ENCODE peak calls at places on chromosome X, in four cellular contexts. One of them, this sample, is unnamed. For H3K27me3, the result is how much of the 10 kb centered on the place peaks cover.

GRCh38 chrX:39283239-39283638 is 482.0 kb downstream of the MID1IP1 start:
- DNase-seq in thyroid gland: no peak
- DNase-seq in Peyer's patch: no peak
- DNase-seq in heart left ventricle: no peak
- DNase-seq in this sample: no peak

GRCh38 chrX:13360146-13360545 is 40.3 kb upstream of the ATXN3L start:
- DNase-seq in Peyer's patch: no peak
- DNase-seq in heart left ventricle: peak
- DNase-seq in thyroid gland: no peak
- DNase-seq in this sample: no peak

GRCh38 chrX:39506131-39506530 is 591.6 kb downstream of the BCOR start:
- DNase-seq in Peyer's patch: no peak
- DNase-seq in heart left ventricle: no peak
- DNase-seq in thyroid gland: peak
- DNase-seq in this sample: no peak

GRCh38 chrX:40671126-40671525 is 23.8 kb upstream of the CXorf38 start:
- DNase-seq in thyroid gland: peak
- DNase-seq in Peyer's patch: no peak
- DNase-seq in heart left ventricle: no peak
- DNase-seq in this sample: no peak

GRCh38 chrX:368811-369562 is 17.7 kb downstream of the PPP2R3B start:
- DNase-seq in thyroid gland: no peak
- DNase-seq in Peyer's patch: no peak
- DNase-seq in heart left ventricle: peak
- DNase-seq in this sample: no peak

GRCh38 chrX:42955349-42955748 is 177.4 kb upstream of the PPP1R2C start:
- DNase-seq in Peyer's patch: no peak
- DNase-seq in thyroid gland: no peak
- DNase-seq in heart left ventricle: no peak
- DNase-seq in this sample: no peak

GRCh38 chrX:40359593-40359992 is 221.2 kb upstream of the ATP6AP2 start:
- DNase-seq in heart left ventricle: no peak
- DNase-seq in Peyer's patch: no peak
- DNase-seq in thyroid gland: no peak
- DNase-seq in this sample: no peak

GRCh38 chrX:130715299-130715698 is 187.7 kb downstream of the ENOX2 start:
- DNase-seq in thyroid gland: no peak
- DNase-seq in heart left ventricle: no peak
- DNase-seq in Peyer's patch: no peak
- DNase-seq in this sample: no peak

GRCh38 chrX:24876782-24877315 is 138.9 kb downstream of the ARX start:
- DNase-seq in heart left ventricle: no peak
- DNase-seq in Peyer's patch: no peak
- DNase-seq in thyroid gland: no peak
- DNase-seq in this sample: no peak

GRCh38 chrX:110258552-110258951 is 59.3 kb downstream of the AMMECR1 start:
- DNase-seq in thyroid gland: no peak
- DNase-seq in heart left ventricle: no peak
- DNase-seq in Peyer's patch: no peak
- DNase-seq in this sample: no peak

GRCh38 chrX:47384502-47384901 is 14.1 kb downstream of the ZNF157 start:
- DNase-seq in Peyer's patch: peak
- DNase-seq in thyroid gland: peak
- DNase-seq in heart left ventricle: peak
- DNase-seq in this sample: peak

GRCh38 chrX:154056739-154057367 is 37.2 kb upstream of the IRAK1 start:
- DNase-seq in Peyer's patch: peak
- DNase-seq in thyroid gland: no peak
- DNase-seq in heart left ventricle: no peak
- DNase-seq in this sample: peak

GRCh38 chrX:118497180-118497814 is 1.7 kb downstream of the DOCK11 start:
- DNase-seq in thyroid gland: peak
- DNase-seq in Peyer's patch: peak
- DNase-seq in heart left ventricle: no peak
- DNase-seq in this sample: no peak

GRCh38 chrX:3244203-3244743 is 102.2 kb downstream of the MXRA5 start:
- DNase-seq in thyroid gland: no peak
- DNase-seq in Peyer's patch: no peak
- DNase-seq in heart left ventricle: no peak
- DNase-seq in this sample: no peak

GRCh38 chrX:153397256-153397960 is 3.7 kb downstream of the PNMA6E start:
- DNase-seq in thyroid gland: no peak
- DNase-seq in Peyer's patch: no peak
- DNase-seq in heart left ventricle: no peak
- DNase-seq in this sample: no peak

GRCh38 chrX:40004916-40005289 is 92.9 kb downstream of the BCOR start:
- DNase-seq in heart left ventricle: no peak
- DNase-seq in Peyer's patch: no peak
- DNase-seq in thyroid gland: no peak
- DNase-seq in this sample: no peak

GRCh38 chrX:103431316-103431715 is 55.0 kb downstream of the BEX3 start:
- DNase-seq in Peyer's patch: no peak
- DNase-seq in thyroid gland: no peak
- DNase-seq in heart left ventricle: no peak
- DNase-seq in this sample: no peak

GRCh38 chrX:120664081-120664480 is 34.2 kb upstream of the C1GALT1C1 start:
- DNase-seq in thyroid gland: no peak
- DNase-seq in Peyer's patch: no peak
- DNase-seq in heart left ventricle: no peak
- DNase-seq in this sample: no peak

GRCh38 chrX:23756165-23756564 is 13.1 kb upstream of the ACOT9 start:
- DNase-seq in Peyer's patch: peak
- DNase-seq in heart left ventricle: peak
- DNase-seq in thyroid gland: peak
- DNase-seq in this sample: peak

DNA sequence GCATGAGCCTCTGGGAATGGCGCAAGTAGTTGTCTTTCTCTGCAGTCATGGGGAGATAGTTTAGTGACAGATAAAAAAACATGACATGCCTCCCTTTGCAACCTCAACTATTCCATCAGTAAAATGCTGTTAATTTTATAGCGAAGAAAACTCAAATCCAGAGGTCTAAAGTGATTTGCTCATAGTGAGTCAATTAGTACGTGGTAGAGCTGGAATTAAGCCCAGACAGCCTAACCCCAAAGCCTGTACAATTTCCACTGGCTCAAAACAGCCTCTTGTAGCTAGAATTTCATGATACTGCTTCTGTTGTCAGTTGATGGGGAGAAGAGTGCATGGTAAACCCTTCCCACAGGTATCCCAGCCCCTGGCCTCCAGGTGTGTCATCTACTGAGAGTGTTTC is 81.3 kb upstream of the TRPC5 start:
- DNase-seq in thyroid gland: no peak
- DNase-seq in heart left ventricle: no peak
- DNase-seq in Peyer's patch: no peak
- DNase-seq in this sample: no peak
- H3K27me3 ChIP-seq in thyroid gland: under half
- H3K27me3 ChIP-seq in heart left ventricle: under half
- H3K27me3 ChIP-seq in Peyer's patch: under half
- H3K27me3 ChIP-seq in this sample: under half

GRCh38 chrX:16882702-16883486 is 12.7 kb upstream of the RBBP7 start:
- DNase-seq in heart left ventricle: peak
- DNase-seq in Peyer's patch: peak
- DNase-seq in thyroid gland: peak
- DNase-seq in this sample: peak
- TF ChIP-seq POLR2A in heart left ventricle: no peak
- TF ChIP-seq POLR2A in Peyer's patch: no peak
- TF ChIP-seq POLR2A in thyroid gland: peak
- TF ChIP-seq POLR2A in this sample: peak

DNA sequence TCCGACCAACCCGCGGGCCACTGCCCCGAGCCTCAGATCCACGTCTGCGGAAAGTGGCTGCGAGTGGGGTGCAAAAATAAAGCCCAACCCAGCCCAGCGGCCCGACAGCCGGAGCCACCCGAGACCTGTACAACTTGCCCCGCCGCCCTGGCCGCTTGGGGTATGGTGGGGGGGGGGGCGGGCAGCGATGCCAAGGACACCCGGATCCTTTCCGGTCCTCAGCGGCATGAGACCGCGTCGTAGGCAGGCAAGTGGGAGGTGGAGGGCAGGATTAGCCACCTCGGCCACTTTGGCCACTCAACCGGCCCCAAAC is 1.6 kb downstream of the SLITRK4 start:
- DNase-seq in heart left ventricle: no peak
- DNase-seq in Peyer's patch: no peak
- DNase-seq in thyroid gland: peak
- DNase-seq in this sample: peak
- H3K27me3 ChIP-seq in heart left ventricle: under half
- H3K27me3 ChIP-seq in Peyer's patch: under half
- H3K27me3 ChIP-seq in thyroid gland: under half
- H3K27me3 ChIP-seq in this sample: under half

GRCh38 chrX:77894921-77895886 is at the start of gene MAGT1:
- DNase-seq in Peyer's patch: peak
- DNase-seq in thyroid gland: peak
- DNase-seq in heart left ventricle: peak
- DNase-seq in this sample: peak

GRCh38 chrX:77901506-77901905 is 2.2 kb downstream of the COX7B start:
- DNase-seq in heart left ventricle: no peak
- DNase-seq in Peyer's patch: no peak
- DNase-seq in thyroid gland: no peak
- DNase-seq in this sample: no peak

GRCh38 chrX:77893713-77894112 is 1.5 kb downstream of the MAGT1 start:
- DNase-seq in heart left ventricle: no peak
- DNase-seq in Peyer's patch: no peak
- DNase-seq in thyroid gland: no peak
- DNase-seq in this sample: no peak

GRCh38 chrX:77900688-77901087 is 1.4 kb downstream of the COX7B start:
- DNase-seq in heart left ventricle: no peak
- DNase-seq in thyroid gland: no peak
- DNase-seq in Peyer's patch: no peak
- DNase-seq in this sample: no peak

GRCh38 chrX:77899081-77899828 is at the start of gene COX7B:
- DNase-seq in thyroid gland: peak
- DNase-seq in Peyer's patch: peak
- DNase-seq in heart left ventricle: peak
- DNase-seq in this sample: peak
- TF ChIP-seq POLR2A in thyroid gland: peak
- TF ChIP-seq POLR2A in Peyer's patch: peak
- TF ChIP-seq POLR2A in heart left ventricle: peak
- TF ChIP-seq POLR2A in this sample: peak

DNA sequence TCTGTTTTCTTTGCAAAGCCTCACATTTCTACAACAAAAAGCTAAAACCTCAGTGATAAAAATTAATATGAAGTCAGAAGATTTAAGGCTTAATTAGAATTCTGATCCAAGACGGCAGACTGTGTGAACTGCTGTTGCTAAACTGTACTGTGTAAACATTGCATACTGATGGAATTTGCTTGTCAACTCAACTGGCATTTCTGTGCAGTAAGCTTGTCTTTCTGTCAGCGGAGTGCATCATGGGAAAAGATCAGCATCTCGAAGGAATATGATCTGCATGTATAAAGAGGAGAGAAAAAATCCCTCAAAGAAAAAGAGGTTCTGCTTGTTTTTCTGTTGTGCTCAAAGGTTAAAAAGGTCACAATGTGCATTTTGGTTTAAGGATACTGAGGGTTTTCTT is 69.3 kb upstream of the SPANXB1 start:
- DNase-seq in heart left ventricle: no peak
- DNase-seq in Peyer's patch: no peak
- DNase-seq in thyroid gland: no peak
- DNase-seq in this sample: no peak
- H3K27me3 ChIP-seq in heart left ventricle: under half
- H3K27me3 ChIP-seq in Peyer's patch: under half
- H3K27me3 ChIP-seq in thyroid gland: under half
- H3K27me3 ChIP-seq in this sample: under half

GRCh38 chrX:134459683-134460004 is 321 bp upstream of the HPRT1 start:
- DNase-seq in Peyer's patch: no peak
- DNase-seq in heart left ventricle: no peak
- DNase-seq in thyroid gland: no peak
- DNase-seq in this sample: no peak
- TF ChIP-seq POLR2A in Peyer's patch: no peak
- TF ChIP-seq POLR2A in heart left ventricle: no peak
- TF ChIP-seq POLR2A in thyroid gland: no peak
- TF ChIP-seq POLR2A in this sample: no peak

GRCh38 chrX:17738002-17738713 is 865 bp downstream of the SCML1 start:
- DNase-seq in Peyer's patch: peak
- DNase-seq in thyroid gland: peak
- DNase-seq in heart left ventricle: no peak
- DNase-seq in this sample: peak
- H3K27me3 ChIP-seq in Peyer's patch: under half
- H3K27me3 ChIP-seq in thyroid gland: under half
- H3K27me3 ChIP-seq in heart left ventricle: under half
- H3K27me3 ChIP-seq in this sample: under half

GRCh38 chrX:31932769-31933168 is 860.9 kb upstream of the FTHL17 start:
- DNase-seq in Peyer's patch: no peak
- DNase-seq in thyroid gland: no peak
- DNase-seq in heart left ventricle: no peak
- DNase-seq in this sample: no peak

GRCh38 chrX:31934842-31935241 is 863.0 kb upstream of the FTHL17 start:
- DNase-seq in heart left ventricle: no peak
- DNase-seq in thyroid gland: no peak
- DNase-seq in Peyer's patch: no peak
- DNase-seq in this sample: no peak

GRCh38 chrX:31929366-31929765 is 857.5 kb upstream of the FTHL17 start:
- DNase-seq in Peyer's patch: no peak
- DNase-seq in heart left ventricle: no peak
- DNase-seq in thyroid gland: no peak
- DNase-seq in this sample: no peak

GRCh38 chrX:31931225-31931624 is 859.4 kb upstream of the FTHL17 start:
- DNase-seq in heart left ventricle: no peak
- DNase-seq in Peyer's patch: no peak
- DNase-seq in thyroid gland: no peak
- DNase-seq in this sample: no peak
- TF ChIP-seq POLR2A in heart left ventricle: no peak
- TF ChIP-seq POLR2A in Peyer's patch: no peak
- TF ChIP-seq POLR2A in thyroid gland: no peak
- TF ChIP-seq POLR2A in this sample: no peak

DNA sequence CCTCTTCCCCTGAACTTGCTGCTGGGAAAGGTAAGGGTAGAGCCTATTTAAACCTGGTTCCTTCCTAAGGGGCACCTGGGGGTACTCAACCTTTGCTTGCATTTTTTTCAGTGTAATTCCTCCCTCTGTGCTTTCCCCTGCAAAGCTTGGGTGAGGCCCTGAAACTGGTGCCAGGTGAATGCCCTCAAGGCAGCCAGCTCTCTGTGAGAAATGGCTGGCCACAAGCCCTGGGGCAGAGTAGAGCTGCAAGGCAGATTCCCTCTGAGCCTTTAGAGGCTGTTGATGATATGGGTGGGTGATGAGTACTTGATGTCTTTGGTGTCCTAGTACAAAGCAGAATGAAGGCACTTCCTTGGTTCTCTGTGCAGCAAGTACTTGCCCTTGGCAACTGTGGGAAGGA is 125.4 kb upstream of the DGKK start:
- DNase-seq in heart left ventricle: no peak
- DNase-seq in Peyer's patch: no peak
- DNase-seq in thyroid gland: no peak
- DNase-seq in this sample: no peak
- H3K27me3 ChIP-seq in heart left ventricle: under half
- H3K27me3 ChIP-seq in Peyer's patch: under half
- H3K27me3 ChIP-seq in thyroid gland: under half
- H3K27me3 ChIP-seq in this sample: under half